ENCODE peak calls at places on chromosomes 6 and 20, in seven cellular contexts. A is GM23338, G is tibial artery, Q is kidney epithelial cell, W is testis, D is A549, Y is endothelial cell of umbilical vein. I is an unnamed sample.

GRCh38 chr6:40543133-40543532 is 44.0 kb downstream of the LRFN2 start:
- DNase-seq in A (no peak), G (no peak), Q (no peak), W (no peak), D (no peak), Y (no peak), I (no peak)

GRCh38 chr6:21341910-21342309 is 251.6 kb upstream of the SOX4 start:
- DNase-seq in A (no peak), G (no peak), Q (no peak), W (no peak), D (no peak), Y (no peak), I (no peak)

GRCh38 chr6:121055572-121056163 is 278.6 kb downstream of the TBC1D32 start:
- DNase-seq in A (peak), G (no peak), Q (no peak), W (no peak), D (peak), Y (peak), I (no peak)

GRCh38 chr6:144215402-144215931 is 65.2 kb downstream of the STX11 start:
- DNase-seq in A (no peak), G (peak), Q (no peak), W (peak), D (peak), Y (no peak), I (peak)

GRCh38 chr20:3412600-3413392 is 5.3 kb upstream of the DNAAF9 start:
- DNase-seq in A (no peak), G (no peak), Q (no peak), W (no peak), D (no peak), Y (no peak), I (no peak)

GRCh38 chr6:144302701-144303351 is 17.7 kb downstream of the UTRN start:
- DNase-seq in A (peak), G (no peak), Q (no peak), W (no peak), D (no peak), Y (no peak), I (no peak)

GRCh38 chr6:69398729-69399128 is 398.1 kb downstream of the LMBRD1 start:
- DNase-seq in A (no peak), G (no peak), Q (no peak), W (no peak), D (no peak), Y (no peak), I (no peak)

GRCh38 chr6:22432060-22432459 is 135.2 kb upstream of the PRL start:
- DNase-seq in A (no peak), G (no peak), Q (no peak), W (no peak), D (no peak), Y (no peak), I (no peak)

GRCh38 chr6:84077645-84078044 is 44.1 kb downstream of the MRAP2 start:
- DNase-seq in A (no peak), G (no peak), Q (no peak), W (no peak), D (no peak), Y (no peak), I (no peak)

GRCh38 chr6:215335-216034 is 76.8 kb upstream of the DUSP22 start:
- DNase-seq in A (no peak), G (no peak), Q (peak), W (no peak), D (no peak), Y (no peak), I (no peak)

GRCh38 chr20:34452281-34452982 is 63.8 kb upstream of the DYNLRB1 start:
- DNase-seq in A (no peak), G (no peak), Q (no peak), W (no peak), D (no peak), Y (no peak), I (no peak)

GRCh38 chr20:36391456-36391855 is 85.3 kb downstream of the DLGAP4 start:
- DNase-seq in A (peak), G (no peak), Q (no peak), W (no peak), D (no peak), Y (no peak), I (no peak)

GRCh38 chr20:23161968-23162696 is 76.0 kb upstream of the CD93 start:
- DNase-seq in A (no peak), G (peak), Q (peak), W (peak), D (no peak), Y (peak), I (no peak)

GRCh38 chr20:36768768-36769430 is 4.7 kb downstream of the DSN1 start:
- DNase-seq in A (no peak), G (no peak), Q (no peak), W (no peak), D (no peak), Y (peak), I (no peak)

GRCh38 chr6:89239338-89239737 is 22.2 kb upstream of the GABRR1 start:
- DNase-seq in A (peak), G (no peak), Q (no peak), W (no peak), D (no peak), Y (peak), I (no peak)

GRCh38 chr6:89954721-89955148 is 60.5 kb downstream of the GJA10 start:
- DNase-seq in A (no peak), G (no peak), Q (no peak), W (no peak), D (no peak), Y (no peak), I (no peak)

GRCh38 chr6:111150577-111150976 is 63.3 kb downstream of the SLC16A10 start:
- DNase-seq in A (no peak), G (no peak), Q (no peak), W (no peak), D (no peak), Y (no peak), I (no peak)

GRCh38 chr6:76230711-76231110 is 158.2 kb upstream of the IMPG1 start:
- DNase-seq in A (peak), G (no peak), Q (no peak), W (no peak), D (no peak), Y (no peak), I (no peak)

GRCh38 chr20:34377072-34377847 is 14.2 kb downstream of the ITCH start:
- DNase-seq in A (no peak), G (no peak), Q (no peak), W (no peak), D (no peak), Y (no peak), I (peak)

DNA sequence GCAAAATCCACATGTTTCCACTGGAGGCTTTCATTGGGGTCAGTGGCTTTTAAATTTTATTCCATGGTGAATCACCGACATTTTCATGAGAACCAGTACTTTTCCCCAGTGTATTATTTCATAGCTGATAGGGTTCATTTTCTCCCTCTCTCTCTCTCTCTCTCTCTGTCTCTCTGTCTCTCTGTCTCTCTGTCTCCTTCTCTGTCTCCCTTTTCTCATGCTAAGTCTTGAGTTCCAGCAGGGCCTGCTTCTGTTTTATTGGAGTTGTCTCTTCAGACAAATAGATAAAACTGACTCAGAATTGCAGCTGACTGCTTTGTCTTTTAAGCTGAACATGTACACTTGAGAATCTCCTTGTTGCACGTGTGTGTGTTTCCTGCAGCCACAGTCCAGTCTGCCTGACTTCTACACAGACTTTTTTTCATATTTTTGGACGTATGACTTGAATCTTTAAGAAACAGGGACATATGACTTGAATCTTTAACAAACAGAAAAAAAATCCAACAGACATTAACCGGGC is 71.6 kb downstream of the JAG1 start:
- DNase-seq in A (no peak), G (no peak), Q (no peak), W (no peak), D (no peak), Y (no peak), I (no peak)
- H3K4me3 ChIP-seq in A (no peak), G (no peak), Q (no peak), W (no peak), D (no peak), Y (no peak), I (no peak)

GRCh38 chr6:52337633-52338290 is 24.2 kb upstream of the PAQR8 start:
- DNase-seq in A (no peak), G (no peak), Q (no peak), W (no peak), D (no peak), Y (no peak), I (no peak)
- TF ChIP-seq CTCF in A (no peak), G (no peak), Q (no peak), W (no peak), D (no peak), Y (no peak), I (no peak)

GRCh38 chr6:43869091-43869710 is 99.2 kb downstream of the VEGFA start:
- DNase-seq in A (no peak), G (no peak), Q (no peak), W (no peak), D (no peak), Y (no peak), I (no peak)

GRCh38 chr6:43869792-43870659 is 100.0 kb downstream of the VEGFA start:
- DNase-seq in A (peak), G (no peak), Q (no peak), W (no peak), D (no peak), Y (no peak), I (no peak)

GRCh38 chr6:43867246-43867645 is 97.2 kb downstream of the VEGFA start:
- DNase-seq in A (no peak), G (no peak), Q (no peak), W (no peak), D (no peak), Y (no peak), I (no peak)

GRCh38 chr6:43870660-43871061 is 100.7 kb downstream of the VEGFA start:
- DNase-seq in A (no peak), G (no peak), Q (no peak), W (no peak), D (no peak), Y (no peak), I (no peak)

GRCh38 chr6:43868467-43868866 is 98.5 kb downstream of the VEGFA start:
- DNase-seq in A (no peak), G (no peak), Q (no peak), W (no peak), D (no peak), Y (no peak), I (no peak)
- H3K4me3 ChIP-seq in A (no peak), G (no peak), Q (no peak), W (no peak), D (no peak), Y (no peak), I (no peak)

GRCh38 chr6:26202811-26203583 is 115.8 kb downstream of the HFE start:
- DNase-seq in A (no peak), G (no peak), Q (no peak), W (no peak), D (no peak), Y (no peak), I (no peak)

GRCh38 chr6:26204332-26205160 is 117.3 kb downstream of the HFE start:
- DNase-seq in A (peak), G (peak), Q (peak), W (peak), D (peak), Y (peak), I (peak)

GRCh38 chr6:26207248-26207801 is 120.1 kb downstream of the HFE start:
- DNase-seq in A (no peak), G (no peak), Q (no peak), W (no peak), D (no peak), Y (no peak), I (no peak)

GRCh38 chr6:26205161-26205624 is 118.0 kb downstream of the HFE start:
- DNase-seq in A (peak), G (peak), Q (no peak), W (peak), D (peak), Y (peak), I (no peak)

DNA sequence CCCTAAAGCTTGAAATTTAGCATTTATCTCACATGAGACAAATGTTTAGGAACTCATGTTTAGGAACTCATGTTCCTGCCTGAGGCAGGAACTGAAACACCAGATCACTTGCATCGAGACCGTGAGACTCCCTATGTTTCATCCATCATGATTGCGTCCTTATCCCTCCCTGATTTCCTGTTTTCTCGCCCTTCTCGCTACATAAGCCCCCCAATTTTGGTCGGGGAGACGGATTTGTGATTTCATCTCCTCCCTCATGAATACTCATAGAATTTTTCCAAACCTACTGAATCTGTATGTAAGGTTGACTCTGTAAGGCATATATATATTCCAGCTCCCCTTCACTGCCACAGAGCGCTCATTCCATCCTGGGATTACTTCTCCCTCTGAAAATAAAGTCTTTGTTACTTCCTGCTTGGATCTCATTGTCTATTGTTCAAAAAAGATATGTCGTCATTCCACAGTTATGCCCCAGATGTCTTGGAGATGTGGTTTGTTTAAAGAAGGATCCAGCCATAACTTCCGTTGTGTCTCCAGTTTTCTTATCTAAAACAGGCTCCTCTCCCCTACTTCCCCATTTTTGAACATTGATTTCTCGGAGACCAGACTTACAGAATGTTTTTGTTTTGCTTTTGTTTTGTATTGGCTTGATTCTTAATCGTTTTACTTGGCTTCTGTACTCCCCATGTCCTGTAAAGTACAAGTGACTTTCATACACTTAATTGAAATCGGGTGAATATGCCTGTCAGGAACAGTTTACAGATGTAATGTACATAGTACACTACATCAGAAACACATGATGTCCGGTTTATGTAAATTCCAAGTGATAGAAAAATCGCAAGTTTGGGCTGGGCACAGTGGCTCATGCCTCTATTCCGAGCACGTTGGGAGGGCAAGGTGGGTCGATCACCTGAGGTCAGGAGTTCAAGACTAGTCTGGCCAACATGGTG is 118.7 kb downstream of the HFE start:
- DNase-seq in A (peak), G (no peak), Q (no peak), W (no peak), D (peak), Y (peak), I (no peak)
- TF ChIP-seq CTCF in A (no peak), G (no peak), Q (no peak), W (no peak), D (no peak), Y (no peak), I (no peak)

DNA sequence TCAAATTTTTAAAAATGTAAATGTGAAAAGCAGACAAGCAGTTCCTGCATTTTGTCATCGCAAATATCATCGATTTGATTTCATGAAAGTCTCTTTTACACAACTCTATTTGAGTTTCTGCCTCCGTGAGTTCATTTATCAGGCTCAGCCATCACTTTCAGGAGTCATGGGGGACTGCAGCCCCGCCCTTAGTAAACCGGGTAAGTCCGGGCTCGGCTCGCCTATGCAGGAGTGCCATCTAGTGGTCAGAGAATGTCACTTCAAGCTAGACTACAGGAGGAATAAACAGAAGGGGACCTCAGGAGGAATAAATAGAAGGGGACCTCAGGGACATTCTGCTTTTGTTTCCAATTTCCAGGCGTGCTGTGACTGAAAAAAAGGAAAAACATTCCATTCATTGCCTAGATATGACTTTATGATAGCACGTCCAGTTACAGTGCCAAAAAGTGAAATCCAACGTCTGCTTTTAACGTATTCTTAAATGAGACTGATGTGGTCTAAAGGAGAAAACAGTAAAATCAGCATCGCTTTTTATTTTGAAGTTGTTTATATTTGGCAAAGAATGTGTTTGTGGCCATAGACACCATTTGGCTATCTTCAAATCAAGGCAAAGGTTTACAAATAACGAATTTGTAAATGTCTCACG is 333.9 kb downstream of the HACE1 start:
- DNase-seq in A (peak), G (peak), Q (peak), W (peak), D (peak), Y (peak), I (peak)
- H3K4me3 ChIP-seq in A (peak), G (peak), Q (no peak), W (peak), D (peak), Y (peak), I (no peak)

DNA sequence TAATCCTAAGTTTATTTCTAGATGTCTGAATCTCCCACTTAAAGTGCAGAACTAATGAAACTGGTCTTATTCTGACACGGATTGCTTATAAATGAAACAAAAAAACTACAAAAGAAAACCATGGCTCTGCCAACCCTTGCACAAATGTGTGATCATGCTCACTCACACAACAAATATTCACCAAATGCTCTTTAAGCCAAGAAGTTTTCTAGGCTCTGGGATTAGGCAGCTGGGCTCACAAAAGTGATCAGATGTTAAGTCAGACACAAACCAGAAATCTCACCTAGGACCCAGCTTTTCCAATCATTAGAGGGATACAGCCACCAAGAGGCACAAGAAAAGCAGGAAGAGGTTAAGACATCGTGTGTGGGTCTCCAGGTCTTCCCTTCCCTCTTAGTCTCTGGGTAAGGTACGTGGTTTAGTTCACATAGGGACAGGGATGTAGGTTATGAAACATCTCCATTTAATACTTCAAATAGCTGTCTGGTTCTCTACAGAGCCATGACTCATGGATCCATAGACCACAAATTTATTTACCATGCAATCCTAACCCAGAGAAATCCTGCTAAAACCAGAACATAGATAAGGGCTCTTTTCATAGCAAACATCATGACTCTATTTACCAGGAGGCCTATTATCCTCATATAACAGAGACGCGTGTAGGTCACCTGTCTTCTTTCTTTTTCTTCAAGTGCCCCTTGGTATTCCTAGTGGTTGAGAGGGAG is 165.2 kb downstream of the WDR27 start:
- DNase-seq in A (no peak), G (no peak), Q (no peak), W (no peak), D (no peak), Y (no peak), I (no peak)
- TF ChIP-seq CTCF in A (no peak), G (no peak), Q (no peak), W (no peak), D (no peak), Y (no peak), I (no peak)

DNA sequence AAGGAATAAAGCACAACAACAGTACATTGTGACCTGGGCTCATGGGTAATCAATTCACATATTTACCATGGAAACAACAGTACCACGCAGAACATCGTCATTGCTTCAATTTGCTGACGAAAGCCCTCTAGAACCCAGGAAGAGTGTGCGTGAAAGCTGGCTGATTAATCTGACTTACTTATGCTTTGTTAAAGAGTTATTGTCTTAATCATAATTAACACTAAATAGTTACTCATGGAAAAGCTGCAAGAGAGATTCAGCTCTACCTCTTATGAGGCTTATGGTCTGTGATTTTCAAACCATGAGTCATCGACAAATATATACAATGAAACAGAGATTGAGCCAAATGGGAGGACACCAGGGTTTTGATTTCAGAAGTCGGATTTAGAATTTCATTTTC is 644.3 kb upstream of the AGPAT4 start:
- DNase-seq in A (no peak), G (no peak), Q (no peak), W (no peak), D (peak), Y (no peak), I (no peak)
- H3K4me3 ChIP-seq in A (no peak), G (no peak), Q (no peak), W (no peak), D (peak), Y (no peak), I (no peak)

DNA sequence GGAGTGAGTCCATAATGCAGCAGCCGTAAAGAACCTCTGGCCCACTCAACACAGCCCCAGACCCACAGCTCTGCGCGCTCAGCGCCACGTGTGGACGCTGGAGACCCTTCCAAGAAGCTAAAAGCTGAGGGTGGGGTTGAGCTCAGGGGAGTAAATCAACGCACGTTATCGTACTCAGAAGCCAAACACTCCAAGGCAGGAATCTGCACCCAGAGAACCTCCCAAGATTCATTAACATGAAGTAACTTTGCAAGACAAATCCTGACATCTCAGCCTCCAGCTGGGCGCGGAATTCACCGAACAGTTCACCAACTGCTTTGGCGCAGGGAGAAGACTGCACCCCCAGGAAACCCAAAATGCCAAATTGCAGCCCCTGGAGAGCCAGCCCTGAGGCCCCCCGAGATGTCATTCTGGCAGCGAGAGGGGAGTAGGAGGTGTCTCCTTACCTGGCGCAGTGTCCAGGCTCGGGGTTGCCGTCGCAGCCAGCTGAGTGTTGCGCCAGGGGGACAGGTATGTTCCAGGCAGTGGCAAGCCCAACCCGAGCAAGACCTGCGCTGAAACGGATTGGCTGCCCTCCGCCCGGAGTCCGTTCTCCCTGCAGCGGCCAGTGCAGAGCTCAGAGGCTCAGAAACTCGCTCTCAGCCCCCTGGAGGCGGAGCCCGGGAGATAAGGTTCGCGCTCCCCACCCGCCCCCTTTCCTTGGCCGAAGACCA is at the start of gene COL21A1:
- DNase-seq in A (peak), G (peak), Q (no peak), W (peak), D (peak), Y (peak), I (no peak)
- TF ChIP-seq CTCF in A (peak), G (peak), Q (peak), W (no peak), D (no peak), Y (peak), I (no peak)